ENCODE peak calls at places on chromosomes 4 and X, in four cellular contexts. I is stomach, B is heart right ventricle, S is GM12878. D is an unnamed sample.

GRCh38 chr4:40333921-40334352 is 1.2 kb upstream of the CHRNA9 start:
- DNase-seq in I (no peak), B (no peak), S (no peak), D (no peak)

GRCh38 chrX:9642270-9642995 is 123.2 kb downstream of the GPR143 start:
- DNase-seq in S (no peak), I (no peak), B (no peak), D (no peak)

GRCh38 chrX:136182394-136182793 is 35.1 kb downstream of the FHL1 start:
- DNase-seq in S (no peak), B (no peak), I (no peak), D (no peak)

GRCh38 chrX:70012756-70013155 is 37.0 kb downstream of the AWAT2 start:
- DNase-seq in S (no peak), B (no peak), I (no peak), D (no peak)

GRCh38 chrX:40652664-40653063 is 5.3 kb upstream of the CXorf38 start:
- DNase-seq in B (no peak), I (no peak), S (no peak), D (no peak)

GRCh38 chrX:110614596-110614995 is 181.0 kb downstream of the CHRDL1 start:
- DNase-seq in S (no peak), B (no peak), I (no peak), D (no peak)

GRCh38 chr4:3766207-3766790 is at the start of gene ADRA2C:
- DNase-seq in I (no peak), S (no peak), B (peak; percentile 25), D (no peak)

GRCh38 chr4:24765331-24765990 is 29.9 kb upstream of the SOD3 start:
- DNase-seq in I (no peak), B (no peak), S (no peak), D (no peak)

GRCh38 chr4:48008021-48008596 is 8.4 kb downstream of the CNGA1 start:
- DNase-seq in S (no peak), B (no peak), I (no peak), D (no peak)

GRCh38 chr4:173174184-173175156 is 5.9 kb downstream of the GALNT7 start:
- DNase-seq in S (no peak), B (no peak), I (no peak), D (no peak)

GRCh38 chrX:51608766-51609165 is 9.9 kb downstream of the CENPVL3 start:
- DNase-seq in I (no peak), B (no peak), S (no peak), D (no peak)

GRCh38 chr4:117324851-117325491 is 239.6 kb upstream of the TRAM1L1 start:
- DNase-seq in B (no peak), I (no peak), S (no peak), D (peak; percentile 20)

GRCh38 chr4:27685947-27686346 is 825.3 kb downstream of the STIM2 start:
- DNase-seq in I (no peak), B (no peak), S (no peak), D (no peak)

GRCh38 chr4:5638976-5639375 is 69.4 kb downstream of the EVC2 start:
- DNase-seq in I (no peak), S (no peak), B (no peak), D (no peak)

GRCh38 chrX:149495573-149496071 is 9.5 kb downstream of the IDS start:
- DNase-seq in I (no peak), B (no peak), S (no peak), D (no peak)

GRCh38 chr4:26397086-26397485 is 76.3 kb downstream of the RBPJ start:
- DNase-seq in S (no peak), I (no peak), B (no peak), D (no peak)

GRCh38 chrX:69126642-69127041 is 38.6 kb downstream of the PJA1 start:
- DNase-seq in I (peak; percentile 31), B (no peak), S (no peak), D (no peak)

GRCh38 chr4:6221851-6222760 is 21.8 kb upstream of the JAKMIP1 start:
- DNase-seq in B (peak; percentile 37), S (no peak), I (peak; percentile 50), D (no peak)

GRCh38 chr4:10738826-10739489 is 54.4 kb upstream of the CLNK start:
- DNase-seq in I (no peak), B (no peak), S (no peak), D (no peak)

GRCh38 chr4:41106694-41107419 is 107.5 kb downstream of the APBB2 start:
- DNase-seq in S (no peak), B (no peak), I (no peak), D (no peak)

GRCh38 chrX:50281253-50281652 is 76.7 kb downstream of the CCNB3 start:
- DNase-seq in B (no peak), S (no peak), I (no peak), D (no peak)

GRCh38 chr4:38387348-38387747 is 276.7 kb upstream of the KLF3 start:
- DNase-seq in S (no peak), I (peak; percentile 86), B (peak; percentile 26), D (no peak)

GRCh38 chrX:129737921-129738320 is 858 bp upstream of the XPNPEP2 start:
- DNase-seq in I (no peak), S (no peak), B (no peak), D (peak; percentile 29)

GRCh38 chrX:102712216-102712966 is at the start of gene GPRASP2:
- DNase-seq in I (peak; percentile 48), B (peak; percentile 56), S (no peak), D (peak; percentile 2)

GRCh38 chr4:40564004-40564403 is 65.7 kb downstream of the RBM47 start:
- DNase-seq in S (no peak), B (no peak), I (no peak), D (no peak)

GRCh38 chr4:2408976-2409375 is 9.5 kb downstream of the ZFYVE28 start:
- DNase-seq in I (no peak), S (no peak), B (no peak), D (no peak)

GRCh38 chr4:69497081-69497480 is 1.4 kb upstream of the UGT2B4 start:
- DNase-seq in I (no peak), S (no peak), B (no peak), D (no peak)

GRCh38 chr4:94649381-94650128 is 108.2 kb upstream of the BMPR1B start:
- DNase-seq in I (no peak), S (no peak), B (no peak), D (no peak)

GRCh38 chrX:129823115-129823514 is 20.6 kb downstream of the ZDHHC9 start:
- DNase-seq in S (no peak), B (no peak), I (peak; percentile 33), D (peak; percentile 72)

GRCh38 chr4:120692964-120693363 is 229.6 kb downstream of the PRDM5 start:
- DNase-seq in I (no peak), S (no peak), B (no peak), D (no peak)

GRCh38 chr4:88511236-88511635 is 12.3 kb downstream of the PYURF start:
- DNase-seq in I (no peak), S (no peak), B (no peak), D (no peak)

DNA sequence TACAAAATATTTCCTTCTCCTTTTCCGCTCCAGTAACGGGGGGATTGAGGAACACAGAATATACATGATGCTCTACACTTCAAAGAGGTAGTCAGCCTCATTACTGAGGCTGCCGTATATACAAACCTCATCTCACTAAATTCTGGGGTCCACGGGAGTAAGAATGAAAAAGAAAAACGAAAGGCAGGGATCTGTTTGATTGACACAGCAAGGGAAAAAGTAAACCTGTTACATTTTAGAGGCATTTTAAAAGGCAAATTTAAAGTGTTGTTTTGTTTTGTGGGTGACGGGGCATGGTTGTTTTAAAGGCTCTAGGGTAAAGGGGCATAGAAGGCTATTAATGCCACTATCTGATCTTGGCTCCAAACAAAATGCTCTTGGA is 2.9 kb upstream of the PCDH10 start:
- DNase-seq in S (no peak), B (no peak), I (no peak), D (no peak)
- H3K4me3 ChIP-seq in S (no peak overlapping the region), B (peak overlapping the region; percentile 41), I (peak overlapping the region; percentile 30), D (no peak overlapping the region)

DNA sequence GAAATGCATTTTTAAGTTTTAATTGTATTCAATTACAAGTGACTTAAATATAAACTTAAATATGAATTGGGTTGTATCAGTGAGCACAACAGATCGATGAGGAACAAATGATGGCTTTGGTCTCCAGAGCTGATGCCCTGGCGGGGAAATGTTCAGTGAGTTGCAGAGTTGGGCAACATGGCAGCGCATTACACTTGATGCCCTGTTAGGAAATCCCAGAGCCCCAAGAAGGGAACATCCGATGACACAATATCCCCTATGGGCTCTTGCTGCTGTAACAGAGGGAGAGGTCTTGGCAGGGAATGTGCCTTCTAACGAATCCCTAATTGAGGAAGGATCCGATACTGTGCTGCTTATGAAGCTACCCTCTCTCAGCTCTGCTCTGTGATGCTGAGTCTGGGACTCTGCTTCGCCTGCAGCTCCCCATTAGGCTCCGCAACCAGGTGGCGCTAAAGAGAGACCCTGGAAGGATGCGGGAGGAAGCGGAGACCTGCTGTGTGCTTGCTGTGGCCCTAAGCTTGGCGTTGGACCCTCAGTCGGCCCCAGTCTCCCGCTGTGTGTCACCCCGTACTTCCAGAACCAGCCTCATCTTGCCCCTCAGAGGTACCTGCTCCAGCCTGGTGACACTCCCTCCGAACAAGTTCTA is 38.9 kb downstream of the PDHA1 start:
- DNase-seq in I (peak; percentile 56), B (peak; percentile 38), S (no peak), D (peak; percentile 62)
- TF ChIP-seq CTCF in I (peak; percentile 25), B (no peak), S (peak; percentile 70), D (peak; percentile 70)

GRCh38 chr4:112077743-112078142 is 67.5 kb upstream of the FAM241A start:
- DNase-seq in S (no peak), I (no peak), B (no peak), D (no peak)
- H3K4me3 ChIP-seq in S (no peak overlapping the region), I (no peak overlapping the region), B (no peak overlapping the region), D (no peak overlapping the region)

GRCh38 chr4:113566015-113566795 is 195.3 kb downstream of the CAMK2D start:
- DNase-seq in I (no peak), B (no peak), S (no peak), D (no peak)
- TF ChIP-seq CTCF in I (no peak), B (no peak), S (no peak), D (no peak)